ENCODE peak calls at places on chromosomes 16 and 17, in nine cellular contexts. Y, S, T, F, R, W, D, M and U are unnamed samples.

GRCh38 chr17:41360291-41360995 is 9.2 kb downstream of the KRT33B start:
- DNase-seq in M (no peak), D (no peak), Y (no peak), W (no peak), F (no peak), T (no peak), S (no peak), R (peak), U (peak)

GRCh38 chr16:81657731-81658130 is 121.4 kb upstream of the PLCG2 start:
- DNase-seq in R (no peak), Y (no peak), D (no peak), T (no peak), S (no peak), M (no peak), F (peak), W (no peak), U (no peak)

GRCh38 chr17:17303010-17303846 is at the start of gene NT5M:
- DNase-seq in T (peak), D (peak), S (peak), M (peak), R (peak), Y (peak), W (peak), F (peak), U (peak)

GRCh38 chr17:37826497-37827115 is 81.7 kb upstream of the HNF1B start:
- DNase-seq in M (peak), Y (peak), W (no peak), T (no peak), S (peak), D (peak), R (no peak), F (no peak), U (no peak)

GRCh38 chr17:49443862-49444261 is 29.2 kb upstream of the PHB1 start:
- DNase-seq in M (no peak), T (no peak), Y (no peak), F (no peak), D (no peak), W (peak), R (peak), S (no peak), U (peak)

GRCh38 chr16:74984194-74984669 is 691 bp downstream of the WDR59 start:
- DNase-seq in W (peak), M (no peak), D (peak), Y (peak), R (peak), F (no peak), S (peak), T (peak), U (peak)

GRCh38 chr17:78779848-78780247 is 2.2 kb downstream of the CYTH1 start:
- DNase-seq in Y (peak), R (no peak), T (no peak), M (no peak), W (no peak), F (no peak), D (peak), S (no peak), U (no peak)

GRCh38 chr17:164536-165235 is 16.8 kb downstream of the DOC2B start:
- DNase-seq in R (peak), D (peak), W (peak), Y (peak), F (no peak), T (peak), M (no peak), S (no peak), U (peak)

GRCh38 chr16:52389045-52389444 is 157.9 kb downstream of the TOX3 start:
- DNase-seq in F (no peak), D (no peak), M (no peak), Y (no peak), R (no peak), W (peak), S (no peak), T (no peak), U (no peak)

GRCh38 chr16:73846292-73846849 is 450.2 kb upstream of the PSMD7 start:
- DNase-seq in S (no peak), T (peak), R (no peak), D (no peak), Y (no peak), F (no peak), M (no peak), W (no peak), U (no peak)

GRCh38 chr17:65530985-65531507 is 30.4 kb downstream of the AXIN2 start:
- DNase-seq in M (no peak), W (no peak), D (no peak), Y (no peak), R (peak), F (no peak), T (no peak), S (peak), U (peak)

GRCh38 chr17:65530158-65530984 is 31.1 kb downstream of the AXIN2 start:
- DNase-seq in S (peak), T (no peak), F (no peak), Y (no peak), M (no peak), W (no peak), R (no peak), D (no peak), U (no peak)

GRCh38 chr17:65532491-65532890 is 29.0 kb downstream of the AXIN2 start:
- DNase-seq in M (no peak), R (no peak), W (no peak), T (no peak), F (no peak), Y (no peak), S (peak), D (no peak), U (no peak)

GRCh38 chr17:65533056-65533745 is 28.2 kb downstream of the AXIN2 start:
- DNase-seq in F (no peak), M (no peak), S (peak), D (no peak), R (no peak), Y (no peak), T (no peak), W (no peak), U (no peak)

DNA sequence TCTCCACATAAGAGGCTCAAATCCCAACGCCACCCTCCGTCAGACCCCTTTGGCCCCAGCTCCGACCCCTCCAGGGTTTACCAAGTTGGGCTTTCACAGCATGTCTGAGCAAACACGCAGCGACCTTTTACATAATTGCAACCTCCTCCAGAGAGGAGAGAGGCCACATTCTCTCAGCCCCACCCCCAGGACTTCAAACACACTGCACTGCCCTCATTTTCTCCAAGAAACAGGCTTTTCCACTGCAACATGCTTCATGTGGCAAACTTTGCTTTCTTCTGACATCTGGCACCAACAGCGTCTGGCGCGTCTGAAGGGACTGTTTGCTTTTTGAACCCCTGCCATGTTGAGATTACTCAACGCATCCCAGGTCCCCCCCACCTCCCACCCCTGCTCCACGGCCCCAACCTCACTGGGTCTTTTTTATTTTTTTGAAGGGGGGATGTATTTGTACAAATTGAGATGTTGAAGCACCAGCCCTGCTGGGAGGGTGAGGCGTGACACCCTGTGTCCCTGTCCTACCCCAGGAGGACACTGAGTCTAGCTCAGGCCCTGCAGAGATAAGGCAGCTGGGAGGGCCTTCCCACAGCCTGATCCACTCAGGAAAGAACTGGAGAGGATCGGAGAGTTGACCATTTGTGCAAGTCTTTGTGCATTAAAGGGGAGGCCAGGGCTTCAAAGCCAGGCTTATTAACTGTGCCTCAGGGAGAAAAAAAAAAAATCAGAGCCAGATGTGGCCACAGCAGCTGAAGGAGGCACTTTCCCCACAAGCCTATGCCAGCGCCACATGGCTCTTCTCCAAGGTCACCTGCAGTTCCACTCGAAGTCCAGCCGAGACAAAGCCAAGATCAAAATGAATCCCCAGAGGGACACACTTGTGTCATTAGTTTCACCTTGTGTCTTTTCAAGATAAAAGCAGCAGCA is 29.7 kb downstream of the AXIN2 start:
- DNase-seq in R (peak), T (no peak), W (no peak), S (peak), D (no peak), M (peak), Y (no peak), F (no peak), U (peak)
- TF ChIP-seq CTCF in R (peak), T (peak), W (no peak), S (no peak), D (no peak), M (no peak), Y (peak), F (no peak), U (peak)

GRCh38 chr16:8865145-8865882 is 3.5 kb downstream of the CARHSP1 start:
- DNase-seq in F (no peak), T (no peak), S (no peak), W (no peak), D (no peak), Y (no peak), M (no peak), R (no peak), U (no peak)
- H3K4me3 ChIP-seq in F (no peak), T (peak), S (no peak), W (no peak), D (no peak), Y (no peak), M (no peak), R (no peak), U (no peak)

GRCh38 chr17:52158450-52159042 is at the start of gene CA10:
- DNase-seq in F (no peak), S (no peak), W (no peak), D (no peak), T (no peak), Y (no peak), R (no peak), M (no peak), U (no peak)
- TF ChIP-seq CTCF in F (no peak), S (no peak), W (no peak), D (no peak), T (no peak), Y (no peak), R (no peak), M (no peak), U (no peak)

DNA sequence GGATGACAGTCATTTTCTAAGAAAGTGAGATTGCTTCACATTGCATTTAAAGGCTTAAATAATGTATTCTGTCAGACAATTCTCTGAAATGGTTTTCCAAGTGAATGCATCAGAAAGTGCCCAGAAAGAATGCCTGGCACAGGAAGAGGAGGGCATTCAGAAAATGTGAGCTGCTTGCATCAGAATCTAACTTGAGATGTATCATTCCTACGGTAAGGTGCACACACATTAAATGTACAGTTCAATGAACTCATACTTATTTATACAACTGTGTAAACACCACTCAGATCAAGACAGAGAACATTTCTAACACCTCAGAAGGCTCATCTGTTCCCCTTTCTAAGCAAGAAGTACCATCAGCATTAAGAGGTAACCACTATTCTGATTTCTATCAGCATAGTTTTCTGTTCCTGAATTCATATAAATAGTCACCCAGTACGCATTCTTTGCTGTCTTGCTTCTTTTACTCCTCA is 638.0 kb downstream of the MAF start:
- DNase-seq in D (peak), F (no peak), Y (peak), S (no peak), R (no peak), M (no peak), W (no peak), T (no peak), U (no peak)
- H3K4me3 ChIP-seq in D (no peak), F (no peak), Y (no peak), S (no peak), R (no peak), M (no peak), W (no peak), T (no peak), U (no peak)

GRCh38 chr16:67339453-67339852 is 12.8 kb downstream of the LRRC36 start:
- DNase-seq in D (peak), Y (peak), W (peak), S (no peak), R (peak), M (no peak), F (no peak), T (no peak), U (peak)
- TF ChIP-seq CTCF in D (peak), Y (peak), W (peak), S (no peak), R (peak), M (peak), F (peak), T (peak), U (peak)

DNA sequence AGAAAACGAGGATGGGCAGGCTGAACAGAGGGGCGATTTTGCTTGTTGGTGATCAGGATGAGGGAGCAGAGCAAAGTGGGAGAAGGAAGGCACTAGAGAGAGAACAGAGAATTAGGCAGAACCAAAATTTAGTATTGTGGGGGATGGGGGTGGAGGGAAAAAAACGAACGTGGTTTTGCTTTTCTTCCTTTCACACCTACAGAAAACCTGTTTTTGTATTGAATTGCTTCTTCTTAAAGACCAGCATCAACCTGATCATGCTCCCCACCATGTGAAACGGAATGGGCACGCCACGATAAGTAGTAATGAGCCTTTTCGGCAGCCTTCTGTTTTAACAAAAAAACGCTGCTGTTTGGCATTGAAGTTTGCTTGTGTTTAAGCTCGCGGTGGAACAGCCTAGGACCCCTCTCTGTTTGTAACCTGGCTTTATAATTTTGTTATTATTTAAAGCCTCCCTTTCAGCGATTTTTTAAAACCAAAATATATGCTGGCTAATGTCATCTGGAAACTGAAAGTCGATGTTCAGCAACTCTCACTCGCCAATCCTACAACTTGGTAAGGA is 36.8 kb downstream of the ERCC4 start:
- DNase-seq in F (no peak), S (no peak), W (no peak), R (no peak), T (no peak), D (no peak), Y (no peak), M (no peak), U (no peak)
- H3K4me3 ChIP-seq in F (peak), S (no peak), W (peak), R (peak), T (peak), D (no peak), Y (peak), M (no peak), U (peak)

GRCh38 chr17:77208217-77208808 is 67.5 kb downstream of the SEC14L1 start:
- DNase-seq in Y (no peak), S (no peak), M (no peak), W (peak), D (no peak), R (peak), T (no peak), F (no peak), U (peak)
- TF ChIP-seq CTCF in Y (no peak), S (no peak), M (peak), W (peak), D (no peak), R (peak), T (no peak), F (peak), U (peak)